ENCODE peak calls at places on chromosomes 12 and 14, in ten cellular contexts. W is H1, M is Peyer's patch, L is cardiac muscle cell, N is neural progenitor cell, U is heart right ventricle, S is tibial artery, O is lung, I is MM.1S, X is AG04450. Z is an unnamed sample. For H3K27me3, the result is how much of the 10 kb centered on the place peaks cover.

GRCh38 chr12:110677206-110677911 is 11.6 kb downstream of the HVCN1 start:
- DNase-seq in I (peak), S (no peak), X (no peak), N (no peak), O (no peak), W (no peak), M (peak), L (no peak), U (no peak), Z (no peak)

GRCh38 chr12:115730975-115731541 is 546.4 kb downstream of the MED13L start:
- DNase-seq in I (no peak), U (no peak), O (no peak), X (no peak), M (no peak), W (no peak), L (no peak), S (no peak), N (no peak), Z (no peak)

GRCh38 chr12:58711968-58712367 is 208.3 kb downstream of the LRIG3 start:
- DNase-seq in U (no peak), L (peak), X (peak), I (no peak), O (no peak), N (no peak), M (no peak), S (no peak), W (no peak), Z (peak)

GRCh38 chr12:84508325-84508861 is 404.2 kb downstream of the SLC6A15 start:
- DNase-seq in U (no peak), I (peak), X (no peak), L (peak), W (no peak), N (peak), M (no peak), S (no peak), O (no peak), Z (peak)

GRCh38 chr12:11615481-11615880 is 34.0 kb upstream of the ETV6 start:
- DNase-seq in I (peak), X (no peak), O (no peak), M (no peak), U (no peak), S (no peak), N (no peak), W (no peak), L (no peak), Z (no peak)

GRCh38 chr14:91754819-91755218 is 22.9 kb upstream of the CATSPERB start:
- DNase-seq in O (no peak), U (no peak), N (no peak), M (no peak), W (no peak), X (no peak), S (no peak), I (no peak), L (no peak), Z (no peak)

GRCh38 chr12:69514845-69515244 is 44.7 kb downstream of the FRS2 start:
- DNase-seq in M (no peak), I (no peak), O (no peak), X (no peak), U (no peak), W (no peak), S (no peak), N (no peak), L (no peak), Z (no peak)

GRCh38 chr14:90490727-90491050 is 93.9 kb downstream of the CALM1 start:
- DNase-seq in I (no peak), U (no peak), X (no peak), N (no peak), O (no peak), S (no peak), L (no peak), W (no peak), M (no peak), Z (no peak)

GRCh38 chr12:108211161-108211560 is 82.1 kb downstream of the WSCD2 start:
- DNase-seq in W (no peak), I (no peak), L (no peak), M (no peak), U (no peak), N (no peak), X (no peak), O (no peak), S (no peak), Z (no peak)

GRCh38 chr12:107631715-107632114 is 53.9 kb upstream of the PWP1 start:
- DNase-seq in L (no peak), N (no peak), U (no peak), W (no peak), X (no peak), I (no peak), S (no peak), M (no peak), O (no peak), Z (no peak)

GRCh38 chr12:122947352-122947792 is 18.9 kb downstream of the ABCB9 start:
- DNase-seq in N (no peak), X (no peak), I (no peak), W (no peak), S (peak), O (peak), L (no peak), U (peak), M (peak), Z (no peak)

GRCh38 chr12:122948605-122949004 is 17.7 kb downstream of the ABCB9 start:
- DNase-seq in L (no peak), X (no peak), N (no peak), O (no peak), S (no peak), I (no peak), W (no peak), M (no peak), U (no peak), Z (no peak)

GRCh38 chr12:122945047-122945592 is 21.1 kb downstream of the ABCB9 start:
- DNase-seq in N (no peak), O (no peak), S (no peak), W (no peak), M (no peak), X (no peak), U (no peak), L (no peak), I (no peak), Z (no peak)

GRCh38 chr12:122944588-122944987 is 21.7 kb downstream of the ABCB9 start:
- DNase-seq in U (no peak), I (no peak), N (no peak), L (peak), M (no peak), S (no peak), X (no peak), O (no peak), W (no peak), Z (peak)

GRCh38 chr12:122946690-122947271 is 19.5 kb downstream of the ABCB9 start:
- DNase-seq in X (peak), O (peak), L (peak), S (peak), U (peak), N (peak), I (no peak), W (no peak), M (peak), Z (peak)
- TF ChIP-seq CTCF in X (peak), O (no peak), L (peak), S (peak), U (peak), N (no peak), I (no peak), W (no peak), M (no peak), Z (peak)

GRCh38 chr12:92010368-92010767 is 135.3 kb downstream of the BTG1 start:
- DNase-seq in U (no peak), S (no peak), L (no peak), O (no peak), N (no peak), M (no peak), W (no peak), I (no peak), X (no peak), Z (no peak)
- H3K27me3 ChIP-seq in U (under half), S (under half), L (under half), O (under half), N (under half), M (under half), W (under half), I (under half), X (under half), Z (under half)

GRCh38 chr14:77098470-77099353 is 654 bp downstream of the CIPC start:
- DNase-seq in L (no peak), N (peak), S (peak), W (no peak), I (no peak), U (peak), X (no peak), O (peak), M (peak), Z (no peak)
- H3K27ac ChIP-seq in L (peak), N (no peak), S (peak), W (peak), I (peak), U (peak), X (peak), O (peak), M (peak), Z (peak)

GRCh38 chr12:6276936-6277615 is 33.4 kb upstream of the PLEKHG6 start:
- DNase-seq in U (no peak), I (no peak), M (no peak), X (no peak), O (no peak), S (peak), W (no peak), N (peak), L (no peak), Z (peak)
- TF ChIP-seq CTCF in U (no peak), I (no peak), M (no peak), X (peak), O (no peak), S (no peak), W (peak), N (no peak), L (no peak), Z (peak)

Z was measured in foreskin keratinocyte.